ENCODE peak calls at places on chromosomes 11 and 22, in ten cellular contexts. K is NCI-H69, Z is stomach, H is fibroblast of the aortic adventitia, B is AG08396, M is SK-MEL-5, T is left lung, O is fibroblast of mammary gland, P is mucosa of gallbladder, U is activated T-helper 1 cell treated with Interleukin-2 at 50 U/mL for 16 hours. D is an unnamed sample.

GRCh38 chr22:30926706-30927105 is 41.9 kb downstream of the MORC2 start:
- DNase-seq in K (no peak), Z (no peak), H (no peak), B (no peak), M (no peak), T (no peak), O (no peak), P (no peak), U (no peak), D (no peak)

GRCh38 chr11:69826773-69827172 is 7.6 kb upstream of the FGF3 start:
- DNase-seq in K (no peak), Z (no peak), H (no peak), B (no peak), M (no peak), T (no peak), O (no peak), P (no peak), U (no peak), D (no peak)

GRCh38 chr11:83425137-83425466 is 138.9 kb upstream of the CCDC90B start:
- DNase-seq in K (no peak), Z (no peak), H (no peak), B (no peak), M (no peak), T (no peak), O (no peak), P (no peak), U (no peak), D (no peak)

GRCh38 chr22:20273720-20274119 is 5.6 kb upstream of the RTN4R start:
- DNase-seq in K (no peak), Z (no peak), H (no peak), B (no peak), M (no peak), T (no peak), O (no peak), P (no peak), U (no peak), D (no peak)

GRCh38 chr11:69969890-69970784 is 108.0 kb upstream of the ANO1 start:
- DNase-seq in K (peak), Z (no peak), H (no peak), B (no peak), M (no peak), T (no peak), O (no peak), P (peak), U (no peak), D (no peak)

GRCh38 chr11:110376711-110377324 is 52.9 kb upstream of the FDX1 start:
- DNase-seq in K (peak), Z (peak), H (peak), B (peak), M (peak), T (no peak), O (peak), P (peak), U (no peak), D (peak)

GRCh38 chr11:43823316-43823715 is 57.3 kb upstream of the ALKBH3 start:
- DNase-seq in K (no peak), Z (no peak), H (no peak), B (no peak), M (no peak), T (no peak), O (no peak), P (no peak), U (no peak), D (no peak)

GRCh38 chr11:107563702-107564101 is 1.8 kb downstream of the ALKBH8 start:
- DNase-seq in K (peak), Z (no peak), H (peak), B (peak), M (peak), T (no peak), O (peak), P (peak), U (no peak), D (no peak)

GRCh38 chr11:35711173-35711910 is 48.8 kb downstream of the TRIM44 start:
- DNase-seq in K (peak), Z (no peak), H (no peak), B (no peak), M (peak), T (no peak), O (peak), P (no peak), U (no peak), D (no peak)

GRCh38 chr11:7595016-7595869 is 78.1 kb downstream of the CYB5R2 start:
- DNase-seq in K (peak), Z (no peak), H (peak), B (no peak), M (peak), T (no peak), O (peak), P (no peak), U (no peak), D (no peak)

GRCh38 chr11:126332221-126332711 is 23.2 kb upstream of the ST3GAL4 start:
- DNase-seq in K (no peak), Z (no peak), H (peak), B (peak), M (no peak), T (no peak), O (peak), P (peak), U (no peak), D (no peak)

GRCh38 chr11:76690736-76691135 is 20.2 kb upstream of the LRRC32 start:
- DNase-seq in K (no peak), Z (no peak), H (peak), B (peak), M (no peak), T (no peak), O (peak), P (no peak), U (no peak), D (no peak)

GRCh38 chr11:106461148-106461547 is 383.7 kb downstream of the AASDHPPT start:
- DNase-seq in K (no peak), Z (no peak), H (no peak), B (no peak), M (no peak), T (no peak), O (no peak), P (no peak), U (no peak), D (no peak)

GRCh38 chr11:55106391-55106790 is 155.6 kb upstream of the TRIM48 start:
- DNase-seq in K (no peak), Z (no peak), H (no peak), B (no peak), M (peak), T (no peak), O (no peak), P (no peak), U (no peak), D (no peak)

GRCh38 chr11:32231909-32232493 is 141.1 kb downstream of the RCN1 start:
- DNase-seq in K (peak), Z (no peak), H (peak), B (peak), M (peak), T (no peak), O (peak), P (no peak), U (no peak), D (no peak)

GRCh38 chr11:64911689-64912088 is 5.3 kb downstream of the ATG2A start:
- DNase-seq in K (no peak), Z (no peak), H (no peak), B (no peak), M (no peak), T (no peak), O (no peak), P (no peak), U (no peak), D (no peak)

GRCh38 chr11:13303668-13304649 is 26.4 kb downstream of the BMAL1 start:
- DNase-seq in K (no peak), Z (no peak), H (no peak), B (no peak), M (no peak), T (no peak), O (no peak), P (no peak), U (no peak), D (no peak)

GRCh38 chr22:35477911-35478582 is 62.6 kb upstream of the RASD2 start:
- DNase-seq in K (peak), Z (no peak), H (peak), B (peak), M (peak), T (no peak), O (peak), P (peak), U (no peak), D (no peak)

GRCh38 chr11:35183526-35183925 is 44.6 kb downstream of the CD44 start:
- DNase-seq in K (no peak), Z (no peak), H (no peak), B (no peak), M (peak), T (no peak), O (no peak), P (no peak), U (no peak), D (no peak)

GRCh38 chr11:70103256-70103975 is 25.3 kb downstream of the ANO1 start:
- DNase-seq in K (no peak), Z (no peak), H (no peak), B (no peak), M (no peak), T (peak), O (no peak), P (no peak), U (no peak), D (no peak)

GRCh38 chr22:40898850-40899357 is 37.0 kb upstream of the DNAJB7 start:
- DNase-seq in K (peak), Z (no peak), H (peak), B (peak), M (peak), T (no peak), O (peak), P (no peak), U (no peak), D (peak)